ENCODE peak calls at places on chromosomes 16 and 17, in ten cellular contexts. G is fibroblast of lung, W is HepG2, L is cardiac fibroblast, O is psoas muscle, V is fibroblast of pulmonary artery, U is ovary, Z is cardiac muscle cell, N is thoracic aorta, H is mucosa of descending colon. J is an unnamed sample.

GRCh38 chr16:46949216-46949892 is 24.1 kb downstream of the DNAJA2 start:
- DNase-seq in O (no peak), H (no peak), L (no peak), U (no peak), W (no peak), N (no peak), V (no peak), G (no peak), Z (no peak), J (no peak)

GRCh38 chr16:19291459-19291858 is 5.9 kb downstream of the CLEC19A start:
- DNase-seq in O (no peak), G (peak; percentile 11), H (peak; percentile 2), N (no peak), V (peak; percentile 21), U (no peak), Z (peak; percentile 44), L (peak; percentile 2), W (no peak), J (peak; percentile 2)

GRCh38 chr17:49783051-49783715 is 5.3 kb upstream of the KAT7 start:
- DNase-seq in G (no peak), N (no peak), Z (no peak), H (no peak), O (no peak), W (no peak), U (no peak), V (no peak), L (no peak), J (peak; percentile 32)

GRCh38 chr17:80644588-80644987 is 100.0 kb downstream of the RPTOR start:
- DNase-seq in G (peak; percentile 40), U (no peak), W (no peak), O (no peak), N (no peak), L (no peak), Z (no peak), H (no peak), V (no peak), J (no peak)

GRCh38 chr17:59367657-59368045 is 36.2 kb downstream of the YPEL2 start:
- DNase-seq in L (no peak), Z (no peak), G (peak; percentile 46), V (no peak), U (no peak), H (no peak), W (peak; percentile 46), O (no peak), N (no peak), J (no peak)

GRCh38 chr17:42016411-42016831 is 818 bp downstream of the DNAJC7 start:
- DNase-seq in O (no peak), V (peak; percentile 26), N (no peak), Z (peak; percentile 33), W (no peak), G (peak; percentile 31), L (peak; percentile 44), U (no peak), H (peak; percentile 45), J (peak; percentile 45)

GRCh38 chr16:17827313-17827712 is 356.6 kb upstream of the XYLT1 start:
- DNase-seq in H (no peak), O (no peak), V (peak; percentile 3), N (no peak), W (no peak), G (peak; percentile 74), Z (no peak), L (peak; percentile 5), U (no peak), J (peak; percentile 70)

GRCh38 chr17:74116087-74116717 is 87.3 kb upstream of the RPL38 start:
- DNase-seq in U (no peak), V (no peak), W (no peak), N (no peak), H (no peak), L (no peak), G (peak; percentile 20), O (no peak), Z (no peak), J (no peak)

DNA sequence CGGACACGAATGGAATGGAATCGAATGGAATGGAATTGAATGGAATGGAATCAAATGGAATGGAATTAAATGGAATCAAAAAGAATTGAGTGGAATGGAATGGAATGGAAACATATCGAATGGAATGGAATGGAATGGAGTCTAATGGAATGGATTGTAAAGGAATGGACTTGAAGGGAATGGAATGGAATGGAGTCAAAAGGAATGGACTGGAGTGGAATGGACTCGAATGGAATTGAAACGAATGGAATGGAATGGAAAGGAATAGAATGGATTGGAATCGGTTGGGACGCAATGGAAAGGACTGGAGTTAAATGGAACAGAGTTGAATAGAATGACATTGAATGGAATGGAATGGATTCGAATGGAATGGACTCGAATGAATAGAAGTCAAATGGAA is 486.9 kb upstream of the WSB1 start:
- DNase-seq in U (no peak), H (no peak), O (no peak), N (no peak), G (no peak), L (no peak), Z (no peak), V (no peak), W (no peak), J (no peak)
- H3K4me3 ChIP-seq in U (no peak overlapping the region), H (no peak overlapping the region), O (no peak overlapping the region), N (no peak overlapping the region), G (no peak overlapping the region), L (no peak overlapping the region), Z (no peak overlapping the region), V (no peak overlapping the region), W (no peak overlapping the region), J (no peak overlapping the region)

GRCh38 chr16:79600636-79601091 is at the start of gene MAF:
- DNase-seq in L (peak; percentile 80), N (peak; percentile 79), Z (peak; percentile 79), V (peak; percentile 67), H (peak; percentile 98), O (peak; percentile 90), G (peak; percentile 85), U (peak; percentile 88), W (peak; percentile 58), J (peak; percentile 42)

GRCh38 chr16:79599837-79600635 is 501 bp downstream of the MAF start:
- DNase-seq in L (peak; percentile 48), V (peak; percentile 29), G (peak; percentile 67), U (peak; percentile 81), Z (peak; percentile 57), H (peak; percentile 40), W (no peak), O (peak; percentile 75), N (no peak), J (no peak)

GRCh38 chr16:79597775-79598174 is 2.8 kb downstream of the MAF start:
- DNase-seq in L (no peak), V (no peak), W (no peak), O (no peak), Z (no peak), H (no peak), U (no peak), N (no peak), G (no peak), J (no peak)

GRCh38 chr16:79598341-79599181 is 2.0 kb downstream of the MAF start:
- DNase-seq in L (peak; percentile 47), G (peak; percentile 65), W (no peak), Z (peak; percentile 50), H (peak; percentile 48), V (peak; percentile 23), U (peak; percentile 69), O (peak; percentile 67), N (peak; percentile 16), J (no peak)

GRCh38 chr16:79599256-79599836 is 1.2 kb downstream of the MAF start:
- DNase-seq in G (peak; percentile 38), V (no peak), N (no peak), L (peak; percentile 2), O (peak; percentile 51), H (no peak), W (no peak), Z (peak; percentile 4), U (peak; percentile 67), J (no peak)
- TF ChIP-seq CTCF in G (no peak), V (no peak), N (no peak), L (no peak), O (no peak), H (no peak), W (no peak), Z (no peak), U (no peak), J (no peak)

GRCh38 chr16:24544640-24545039 is 5.3 kb downstream of the RBBP6 start:
- DNase-seq in V (peak; percentile 29), H (no peak), W (no peak), G (peak; percentile 64), U (no peak), Z (no peak), O (no peak), N (no peak), L (no peak), J (peak; percentile 54)

GRCh38 chr16:24539850-24540484 is 601 bp downstream of the RBBP6 start:
- DNase-seq in G (peak; percentile 61), N (no peak), V (peak; percentile 39), W (no peak), O (peak; percentile 74), U (peak; percentile 76), Z (peak; percentile 61), L (peak; percentile 63), H (peak; percentile 63), J (no peak)

GRCh38 chr16:24541534-24541933 is 2.2 kb downstream of the RBBP6 start:
- DNase-seq in O (no peak), G (no peak), Z (no peak), W (no peak), H (no peak), L (no peak), N (no peak), U (no peak), V (no peak), J (peak; percentile 14)

GRCh38 chr16:24540575-24541240 is 1.3 kb downstream of the RBBP6 start:
- DNase-seq in W (no peak), U (peak; percentile 27), H (peak; percentile 31), L (no peak), N (no peak), Z (peak; percentile 17), V (peak; percentile 12), O (no peak), G (peak; percentile 16), J (peak; percentile 16)

DNA sequence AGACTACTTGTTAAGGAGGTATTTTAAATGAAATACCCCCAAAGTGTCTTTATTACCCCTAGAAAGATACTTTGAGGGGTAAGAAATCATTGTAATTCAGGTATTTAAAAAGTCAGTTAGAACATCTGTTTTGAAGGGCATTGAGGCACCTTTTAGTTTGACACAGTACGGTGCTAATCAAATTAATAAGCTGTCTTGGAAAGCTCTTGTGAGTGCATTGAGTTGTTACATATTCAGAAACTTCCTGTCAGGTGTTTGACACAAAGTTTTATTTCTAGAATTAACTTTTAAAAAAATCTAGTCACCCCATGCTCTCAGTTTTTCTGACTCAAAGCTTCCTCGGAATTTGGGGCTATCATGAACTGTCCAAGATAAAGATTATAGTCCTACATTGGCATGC is 4.6 kb downstream of the RBBP6 start:
- DNase-seq in O (no peak), N (no peak), Z (no peak), W (no peak), L (no peak), V (no peak), H (no peak), U (no peak), G (peak; percentile 29), J (peak; percentile 13)
- H3K4me3 ChIP-seq in O (peak overlapping the region; percentile 98), N (peak overlapping the region; percentile 87), Z (peak overlapping the region; percentile 2), W (no peak overlapping the region), L (no peak overlapping the region), V (peak overlapping the region; percentile 7), H (no peak overlapping the region), U (peak overlapping the region; percentile 11), G (peak overlapping the region; percentile 98), J (peak overlapping the region; percentile 28)

DNA sequence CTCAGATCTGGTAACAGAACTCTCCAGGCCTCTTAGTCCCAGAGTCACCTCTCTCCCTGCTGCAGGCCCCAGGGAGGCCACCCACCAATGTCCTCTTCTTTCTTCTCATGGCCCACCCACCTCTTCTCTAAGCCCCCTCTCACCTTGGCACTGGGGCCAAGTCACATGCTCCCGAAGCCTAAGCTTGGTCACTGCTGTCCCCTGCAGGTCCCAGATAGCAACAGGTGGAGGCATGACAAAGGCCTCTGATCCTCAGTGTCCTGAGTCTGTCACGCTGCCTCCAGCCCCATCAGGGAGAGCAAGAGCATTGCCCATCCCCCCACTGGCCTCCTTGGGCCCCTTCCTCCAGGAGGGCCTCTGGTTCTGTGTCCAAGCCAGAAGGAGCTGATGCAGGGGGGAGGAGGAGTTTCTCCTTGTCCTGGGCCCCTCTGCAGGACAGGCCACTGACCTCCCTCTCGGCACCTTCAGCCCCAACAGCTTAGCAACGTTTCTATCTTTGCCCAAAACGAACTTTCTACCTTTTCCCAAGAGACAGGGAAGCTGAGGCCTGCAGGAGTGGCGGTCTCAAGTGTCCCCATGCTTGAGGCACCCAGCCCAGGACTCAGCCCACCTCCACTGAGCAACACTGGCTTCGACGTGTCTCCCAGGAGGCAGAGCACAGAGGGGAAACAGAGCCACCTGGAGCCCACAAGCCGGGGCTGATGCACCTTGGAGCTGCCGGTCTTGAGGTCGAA is 8.6 kb downstream of the P2RX1 start:
- DNase-seq in N (no peak), H (no peak), V (no peak), L (no peak), O (no peak), Z (no peak), G (no peak), W (peak; percentile 36), U (no peak), J (no peak)
- TF ChIP-seq CTCF in N (no peak), H (no peak), V (peak; percentile 12), L (no peak), O (no peak), Z (no peak), G (no peak), W (peak; percentile 91), U (no peak), J (peak; percentile 7)

J was measured in fibroblast of the aortic adventitia.